ENCODE peak calls at places on chromosomes 3 and 15, in seven cellular contexts. V is aorta, M is RPMI8226, Z is fibroblast of pulmonary artery, E is activated T-helper 1 cell treated with Interleukin-2 at 50 U/mL for 16 hours, O is AG20443, I is psoas muscle. F is an unnamed sample.

GRCh38 chr15:61501815-61502214 is 272.7 kb upstream of the RORA start:
- DNase-seq in V (no peak), M (no peak), Z (no peak), E (no peak), O (no peak), I (no peak), F (no peak)

GRCh38 chr3:15860014-15860934 is 62.5 kb upstream of the ANKRD28 start:
- DNase-seq in V (peak), M (peak), Z (peak), E (no peak), O (peak), I (peak), F (no peak)

GRCh38 chr3:43872901-43873300 is 182.2 kb downstream of the ABHD5 start:
- DNase-seq in V (no peak), M (no peak), Z (peak), E (no peak), O (peak), I (no peak), F (no peak)

GRCh38 chr3:38032328-38032865 is 3.0 kb upstream of the PLCD1 start:
- DNase-seq in V (no peak), M (no peak), Z (no peak), E (no peak), O (no peak), I (no peak), F (no peak)

GRCh38 chr3:53842436-53843194 is 3.6 kb downstream of the CHDH start:
- DNase-seq in V (no peak), M (no peak), Z (peak), E (no peak), O (peak), I (no peak), F (no peak)

GRCh38 chr3:195802261-195802701 is 9.4 kb downstream of the MUC4 start:
- DNase-seq in V (peak), M (peak), Z (no peak), E (peak), O (no peak), I (no peak), F (no peak)

GRCh38 chr3:52061116-52061910 is 4.9 kb upstream of the DUSP7 start:
- DNase-seq in V (no peak), M (no peak), Z (no peak), E (no peak), O (no peak), I (no peak), F (no peak)

GRCh38 chr3:141796436-141797166 is 33.4 kb downstream of the GRK7 start:
- DNase-seq in V (peak), M (peak), Z (no peak), E (peak), O (peak), I (no peak), F (peak)

GRCh38 chr3:166455724-166456123 is 618.5 kb upstream of the BCHE start:
- DNase-seq in V (no peak), M (no peak), Z (no peak), E (no peak), O (no peak), I (no peak), F (no peak)

GRCh38 chr15:85941186-85941855 is 138.3 kb upstream of the AGBL1 start:
- DNase-seq in V (no peak), M (no peak), Z (no peak), E (no peak), O (no peak), I (peak), F (no peak)

GRCh38 chr3:69504232-69504631 is 118.3 kb upstream of the FRMD4B start:
- DNase-seq in V (no peak), M (no peak), Z (peak), E (no peak), O (no peak), I (no peak), F (no peak)

GRCh38 chr15:88233921-88234320 is 22.6 kb downstream of the NTRK3 start:
- DNase-seq in V (peak), M (no peak), Z (no peak), E (no peak), O (no peak), I (no peak), F (no peak)

GRCh38 chr15:39511915-39512260 is 69.0 kb upstream of the THBS1 start:
- DNase-seq in V (no peak), M (no peak), Z (peak), E (no peak), O (peak), I (no peak), F (no peak)

F was measured in effector CD8-positive, alpha-beta T cell.